ENCODE peak calls at places on chromosomes 5 and 9, in nine cellular contexts. P is IMR-90; R is SJCRH30; I is GM12864; Q is prostate gland; D is brain microvascular endothelial cell; K is mammary epithelial cell; J is CD8-positive, alpha-beta T cell; T is endothelial cell of umbilical vein. L is an unnamed sample.
A peak's percentile ranks its signal among the peaks of the same experiment; 100 is the strongest.

GRCh38 chr9:109940536-109940935 is 160.5 kb downstream of the PALM2AKAP2 start:
- DNase-seq in T (no peak), J (no peak), D (no peak), I (no peak), P (no peak), Q (no peak), R (no peak), K (no peak), L (no peak)

GRCh38 chr5:178322736-178323540 is 90.3 kb upstream of the PHYKPL start:
- DNase-seq in P (no peak), I (no peak), T (no peak), Q (no peak), J (no peak), K (no peak), R (no peak), D (no peak), L (no peak)

GRCh38 chr5:57889558-57889957 is 406.9 kb upstream of the ACTBL2 start:
- DNase-seq in P (peak; percentile 83), I (no peak), R (peak; percentile 84), K (peak; percentile 98), D (peak; percentile 44), J (no peak), T (peak; percentile 52), Q (no peak), L (peak; percentile 96)

GRCh38 chr5:132883261-132883834 is 9.9 kb downstream of the LEAP2 start:
- DNase-seq in P (peak; percentile 74), R (peak; percentile 48), K (peak; percentile 49), J (peak; percentile 16), T (peak; percentile 82), Q (peak; percentile 66), D (peak; percentile 57), I (no peak), L (peak; percentile 11)

GRCh38 chr5:150141544-150142188 is 14.0 kb downstream of the PDGFRB start:
- DNase-seq in D (peak; percentile 77), Q (no peak), I (no peak), T (no peak), J (no peak), R (no peak), K (no peak), P (peak; percentile 93), L (no peak)

GRCh38 chr5:173953528-173954090 is 35.4 kb upstream of the C5orf47 start:
- DNase-seq in Q (no peak), R (no peak), T (no peak), P (peak; percentile 87), D (peak; percentile 27), I (no peak), K (no peak), J (no peak), L (no peak)

GRCh38 chr5:108101105-108101504 is 280.8 kb downstream of the FBXL17 start:
- DNase-seq in R (no peak), Q (peak; percentile 31), T (no peak), P (no peak), J (no peak), I (no peak), K (no peak), D (no peak), L (no peak)

GRCh38 chr5:54412913-54413312 is 42.6 kb upstream of the HSPB3 start:
- DNase-seq in P (no peak), J (no peak), I (no peak), K (no peak), R (no peak), T (no peak), Q (no peak), D (no peak), L (no peak)

DNA sequence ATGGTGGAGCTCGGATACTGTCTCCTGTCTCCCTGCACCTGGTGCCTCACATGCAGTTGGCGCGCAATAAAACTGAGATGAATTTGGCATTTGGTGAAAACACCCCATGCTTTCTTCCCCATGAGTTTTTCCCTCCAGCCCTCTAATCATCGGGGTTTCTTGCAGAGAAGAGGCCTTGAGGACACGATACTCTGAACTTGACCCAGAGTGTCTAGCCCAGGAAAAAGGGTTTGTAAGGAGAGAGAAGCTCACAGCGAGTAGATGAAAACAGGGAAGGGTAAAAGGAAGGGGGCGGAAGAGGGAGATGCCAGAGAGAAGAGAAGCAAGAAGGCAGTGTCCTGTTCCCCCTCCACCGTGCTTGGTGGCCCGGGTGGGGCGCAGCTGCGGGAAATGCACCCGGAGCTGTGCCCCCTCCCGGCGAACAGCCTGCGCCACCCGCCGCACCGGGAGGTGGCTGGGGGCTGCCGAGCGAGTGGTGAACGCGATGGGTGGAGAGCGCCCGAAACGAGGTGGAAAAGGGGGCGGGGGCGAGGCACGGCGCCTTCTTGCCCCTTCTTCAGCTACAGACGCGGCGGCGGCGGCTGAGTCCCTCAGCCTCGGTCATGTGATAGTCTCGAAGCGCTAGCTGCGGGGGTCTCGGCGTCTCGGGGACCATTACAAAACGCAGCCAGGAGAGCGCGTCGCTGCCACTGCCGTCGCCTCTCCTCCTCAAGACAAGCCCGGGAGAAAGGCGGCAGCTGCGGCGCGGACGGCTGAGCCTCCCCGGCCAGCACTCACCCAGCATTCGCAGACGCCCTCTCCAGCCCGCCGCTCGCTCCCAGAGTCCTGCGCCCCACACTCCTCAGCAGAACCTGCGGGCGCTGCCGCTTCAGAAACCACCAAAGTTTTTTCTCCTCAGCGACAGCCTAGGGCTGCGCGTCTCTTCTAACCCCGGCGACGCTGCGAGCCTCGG is 1.1 kb upstream of the FOXB2 start:
- DNase-seq in P (no peak), T (no peak), K (no peak), J (no peak), R (no peak), D (no peak), Q (no peak), I (no peak), L (no peak)
- H3K4me3 ChIP-seq in P (no peak overlapping the region), T (no peak overlapping the region), K (no peak overlapping the region), J (no peak overlapping the region), R (no peak overlapping the region), D (no peak overlapping the region), Q (no peak overlapping the region), I (no peak overlapping the region), L (no peak overlapping the region)

GRCh38 chr5:72070519-72070918 is 36.8 kb upstream of the MAP1B start:
- DNase-seq in J (no peak), P (no peak), T (no peak), K (no peak), R (no peak), I (no peak), Q (no peak), D (no peak), L (no peak)

GRCh38 chr5:72076901-72077300 is 30.4 kb upstream of the MAP1B start:
- DNase-seq in R (no peak), T (peak; percentile 33), D (no peak), Q (no peak), J (no peak), K (no peak), P (no peak), I (no peak), L (no peak)

GRCh38 chr5:72077390-72077789 is 29.9 kb upstream of the MAP1B start:
- DNase-seq in I (no peak), J (no peak), K (no peak), D (no peak), P (no peak), R (no peak), Q (no peak), T (no peak), L (no peak)

GRCh38 chr5:72071906-72072305 is 35.4 kb upstream of the MAP1B start:
- DNase-seq in Q (no peak), I (no peak), K (no peak), P (no peak), R (no peak), D (no peak), T (no peak), J (no peak), L (no peak)

DNA sequence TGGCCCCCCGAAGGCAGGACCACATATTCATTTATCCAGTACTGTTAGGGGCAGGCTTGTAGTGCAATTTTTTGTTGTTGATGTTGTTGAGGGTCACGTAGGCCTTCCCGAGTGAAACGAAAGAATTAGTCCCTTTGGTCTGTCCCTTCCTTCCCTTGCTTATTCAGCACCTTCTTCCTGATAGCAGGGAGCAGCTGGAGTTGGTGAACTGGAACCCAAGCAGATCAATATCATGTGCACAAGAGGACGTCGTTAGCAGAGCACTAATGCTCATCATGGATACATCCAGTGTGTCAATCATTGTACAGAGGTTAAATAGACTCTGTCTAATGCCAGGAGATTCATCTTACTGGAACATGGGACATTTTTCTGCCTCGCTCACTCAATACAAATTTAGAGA is 33.0 kb upstream of the MAP1B start:
- DNase-seq in D (no peak), Q (no peak), R (no peak), J (no peak), I (no peak), P (no peak), T (no peak), K (no peak), L (no peak)
- H3K4me3 ChIP-seq in D (no peak overlapping the region), Q (no peak overlapping the region), R (no peak overlapping the region), J (no peak overlapping the region), I (no peak overlapping the region), P (no peak overlapping the region), T (no peak overlapping the region), K (no peak overlapping the region), L (no peak overlapping the region)

GRCh38 chr5:157562111-157562581 is 13.4 kb downstream of the ADAM19 start:
- DNase-seq in K (no peak), T (no peak), I (no peak), D (no peak), J (no peak), Q (no peak), R (peak; percentile 22), P (peak; percentile 63), L (no peak)

GRCh38 chr5:157566902-157567489 is 8.6 kb downstream of the ADAM19 start:
- DNase-seq in D (no peak), K (no peak), Q (no peak), P (no peak), T (no peak), I (no peak), R (no peak), J (no peak), L (no peak)

GRCh38 chr5:157563373-157564148 is 12.0 kb downstream of the ADAM19 start:
- DNase-seq in P (peak; percentile 94), Q (no peak), I (no peak), T (peak; percentile 52), K (no peak), D (peak; percentile 84), J (no peak), R (peak; percentile 24), L (no peak)

GRCh38 chr5:157561105-157561504 is 14.5 kb downstream of the ADAM19 start:
- DNase-seq in T (no peak), I (no peak), J (no peak), D (no peak), K (no peak), P (no peak), Q (no peak), R (no peak), L (no peak)

GRCh38 chr5:157564149-157564711 is 11.3 kb downstream of the ADAM19 start:
- DNase-seq in Q (no peak), R (no peak), D (no peak), K (no peak), T (peak; percentile 90), P (no peak), J (no peak), I (no peak), L (no peak)
- H3K4me3 ChIP-seq in Q (no peak overlapping the region), R (no peak overlapping the region), D (no peak overlapping the region), K (no peak overlapping the region), T (no peak overlapping the region), P (no peak overlapping the region), J (no peak overlapping the region), I (no peak overlapping the region), L (no peak overlapping the region)

GRCh38 chr5:74954919-74955318 is 88.7 kb upstream of the FAM169A start:
- DNase-seq in T (peak; percentile 35), P (peak; percentile 82), I (no peak), R (no peak), D (peak; percentile 16), K (peak; percentile 44), Q (no peak), J (no peak), L (no peak)

GRCh38 chr5:74951855-74952254 is 85.7 kb upstream of the FAM169A start:
- DNase-seq in I (no peak), K (no peak), P (no peak), Q (no peak), D (no peak), J (no peak), T (no peak), R (no peak), L (no peak)

GRCh38 chr5:74952406-74952805 is 86.2 kb upstream of the FAM169A start:
- DNase-seq in I (no peak), P (no peak), D (no peak), Q (no peak), J (no peak), R (no peak), T (no peak), K (no peak), L (no peak)

GRCh38 chr5:74953961-74954720 is 88.0 kb upstream of the FAM169A start:
- DNase-seq in T (no peak), K (peak; percentile 35), R (no peak), I (no peak), D (peak; percentile 37), J (no peak), Q (no peak), P (peak; percentile 77), L (no peak)

GRCh38 chr5:74953601-74953960 is 87.4 kb upstream of the FAM169A start:
- DNase-seq in T (no peak), Q (no peak), D (no peak), R (no peak), I (no peak), J (no peak), P (no peak), K (no peak), L (no peak)
- H3K4me3 ChIP-seq in T (no peak overlapping the region), Q (no peak overlapping the region), D (no peak overlapping the region), R (no peak overlapping the region), I (no peak overlapping the region), J (no peak overlapping the region), P (no peak overlapping the region), K (no peak overlapping the region), L (no peak overlapping the region)

L was measured in keratinocyte.